ENCODE peak calls at places on chromosome 6, in eight cellular contexts. M is WERI-Rb-1; K is CD4-positive, CD25-positive, alpha-beta regulatory T cell; B is heart right ventricle; Z is A549; G is PC-3; R is breast epithelium; U is tibial nerve. T is an unnamed sample.

GRCh38 chr6:28488916-28489365 is 26.7 kb downstream of the GPX6 start:
- DNase-seq in R (no peak), U (peak), G (peak), M (no peak), K (peak), B (no peak), Z (no peak), T (no peak)

GRCh38 chr6:130932438-130932837 is 105.2 kb downstream of the SMLR1 start:
- DNase-seq in U (no peak), G (no peak), M (no peak), R (no peak), B (no peak), Z (no peak), K (no peak), T (no peak)

GRCh38 chr6:118768904-118769325 is 117.5 kb upstream of the CEP85L start:
- DNase-seq in Z (no peak), U (peak), K (peak), G (peak), R (no peak), B (no peak), M (no peak), T (no peak)

GRCh38 chr6:168990352-168990751 is 263.3 kb downstream of the THBS2 start:
- DNase-seq in K (no peak), G (no peak), Z (no peak), M (no peak), R (no peak), B (no peak), U (no peak), T (no peak)

GRCh38 chr6:39962831-39963230 is 28.6 kb upstream of the MOCS1 start:
- DNase-seq in R (no peak), Z (no peak), M (no peak), B (no peak), G (peak), K (no peak), U (no peak), T (no peak)

GRCh38 chr6:51855310-51856082 is 231.9 kb downstream of the PKHD1 start:
- DNase-seq in B (no peak), K (peak), U (peak), R (no peak), Z (peak), G (peak), M (peak), T (no peak)

GRCh38 chr6:30988209-30988825 is 4.8 kb downstream of the MUC21 start:
- DNase-seq in M (no peak), K (no peak), B (no peak), Z (no peak), G (no peak), R (no peak), U (no peak), T (no peak)

GRCh38 chr6:39294899-39295298 is 19.3 kb downstream of the KCNK17 start:
- DNase-seq in U (no peak), B (no peak), M (no peak), Z (no peak), R (no peak), K (no peak), G (no peak), T (no peak)

GRCh38 chr6:99434702-99435530 is 9.8 kb upstream of the PNISR start:
- DNase-seq in U (no peak), K (peak), Z (peak), G (peak), M (no peak), B (no peak), R (no peak), T (no peak)

GRCh38 chr6:1004885-1005635 is 306.8 kb upstream of the FOXQ1 start:
- DNase-seq in R (no peak), B (no peak), G (peak), Z (no peak), M (no peak), K (no peak), U (no peak), T (no peak)

GRCh38 chr6:82259389-82259788 is 11.8 kb upstream of the IBTK start:
- DNase-seq in R (no peak), U (no peak), K (no peak), G (no peak), M (no peak), B (no peak), Z (no peak), T (no peak)

GRCh38 chr6:167851349-167851952 is 24.7 kb downstream of the AFDN start:
- DNase-seq in K (no peak), U (no peak), R (no peak), G (no peak), B (no peak), Z (no peak), M (no peak), T (no peak)

GRCh38 chr6:168155193-168155592 is 76.2 kb upstream of the FRMD1 start:
- DNase-seq in R (no peak), Z (peak), M (no peak), G (peak), B (no peak), K (no peak), U (no peak), T (no peak)

GRCh38 chr6:150236544-150236943 is 93.7 kb downstream of the PPP1R14C start:
- DNase-seq in G (no peak), R (no peak), Z (no peak), B (no peak), M (no peak), U (no peak), K (no peak), T (no peak)

GRCh38 chr6:137765044-137765443 is 102.0 kb upstream of the TNFAIP3 start:
- DNase-seq in B (no peak), Z (no peak), K (no peak), R (no peak), G (peak), U (no peak), M (no peak), T (no peak)

GRCh38 chr6:41647061-41647511 is 8.8 kb downstream of the MDFI start:
- DNase-seq in M (peak), B (no peak), G (no peak), Z (no peak), K (no peak), U (no peak), R (no peak), T (no peak)

GRCh38 chr6:126039284-126039683 is 52.9 kb downstream of the TRMT11 start:
- DNase-seq in M (no peak), G (peak), R (no peak), B (no peak), Z (no peak), U (no peak), K (no peak), T (no peak)

GRCh38 chr6:23175391-23175790 is 606.0 kb downstream of the HDGFL1 start:
- DNase-seq in R (no peak), Z (no peak), U (no peak), G (no peak), M (no peak), B (no peak), K (no peak), T (no peak)

GRCh38 chr6:20280288-20280621 is 68.0 kb upstream of the MBOAT1 start:
- DNase-seq in M (no peak), B (no peak), Z (no peak), R (no peak), K (no peak), G (no peak), U (no peak), T (no peak)

GRCh38 chr6:144878577-144878976 is 593.4 kb downstream of the UTRN start:
- DNase-seq in Z (no peak), M (no peak), K (no peak), G (no peak), U (no peak), R (no peak), B (no peak), T (no peak)

GRCh38 chr6:2827112-2827511 is 14.6 kb downstream of the SERPINB1 start:
- DNase-seq in K (no peak), U (no peak), R (no peak), M (no peak), Z (no peak), B (no peak), G (no peak), T (no peak)

GRCh38 chr6:167707686-167708500 is 118.8 kb upstream of the AFDN start:
- DNase-seq in Z (no peak), K (no peak), R (no peak), M (no peak), G (no peak), U (no peak), B (no peak), T (no peak)

GRCh38 chr6:99822741-99823512 is 171.1 kb downstream of the MCHR2 start:
- DNase-seq in G (peak), U (no peak), B (peak), R (no peak), M (peak), K (peak), Z (peak), T (no peak)

DNA sequence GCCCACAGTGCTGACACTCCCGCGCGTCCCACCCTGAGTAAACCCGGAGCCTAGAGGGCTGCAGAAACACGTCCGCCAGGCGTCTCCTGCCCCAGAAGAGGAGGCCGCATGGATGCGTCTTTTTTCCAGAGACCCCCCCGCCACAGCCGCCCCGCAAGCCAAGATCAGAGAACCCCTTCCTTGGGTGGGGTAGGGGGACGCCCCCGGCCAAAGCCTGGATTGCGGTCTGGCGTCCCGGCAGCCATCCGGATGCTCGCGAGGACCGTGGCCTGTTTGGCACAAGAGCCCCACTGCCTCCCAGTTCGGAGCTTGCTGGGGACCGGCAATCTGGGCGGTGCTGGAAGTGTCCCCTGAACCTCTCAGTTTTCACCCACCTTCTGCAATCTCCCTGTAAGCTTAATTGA is 960 bp downstream of the FAM162B start:
- DNase-seq in B (no peak), R (no peak), K (no peak), U (no peak), M (no peak), G (no peak), Z (no peak), T (no peak)
- H3K4me3 ChIP-seq in B (peak), R (peak), K (no peak), U (peak), M (peak), G (no peak), Z (no peak), T (peak)

DNA sequence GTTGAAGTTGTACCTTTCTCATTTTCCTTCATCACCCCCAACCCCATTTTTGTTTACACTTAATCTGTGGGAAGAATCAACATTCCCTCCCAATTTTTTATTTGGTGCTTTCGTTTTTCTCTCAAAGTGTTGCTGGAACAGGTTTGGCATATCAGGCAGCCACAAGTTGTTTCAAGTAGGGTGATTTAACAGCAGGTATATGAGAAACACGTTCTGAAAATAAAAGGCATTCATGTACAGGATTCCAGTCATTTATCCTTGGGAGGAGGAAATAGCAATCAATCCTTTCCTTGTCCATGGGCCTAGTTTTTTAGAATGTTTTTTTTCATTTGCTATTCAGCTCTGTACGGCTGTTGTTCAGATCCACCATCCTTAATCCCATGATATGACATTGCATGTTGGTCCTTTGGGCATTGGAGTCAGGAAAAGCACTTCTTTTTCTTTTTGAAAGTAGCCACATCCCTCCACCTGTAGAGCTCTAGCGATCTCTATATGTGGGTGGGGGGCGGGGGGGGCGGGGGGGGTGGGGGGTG is 120.2 kb downstream of the JARID2 start:
- DNase-seq in M (no peak), B (no peak), K (no peak), G (no peak), U (no peak), R (no peak), Z (no peak), T (no peak)
- H3K27ac ChIP-seq in M (no peak), B (no peak), K (no peak), G (peak), U (no peak), R (no peak), Z (no peak), T (no peak)

GRCh38 chr6:42820509-42821340 is 38.9 kb downstream of the BICRAL start:
- DNase-seq in G (no peak), U (peak), K (no peak), Z (no peak), R (no peak), M (no peak), B (peak), T (peak)
- H3K4me3 ChIP-seq in G (no peak), U (no peak), K (no peak), Z (no peak), R (peak), M (no peak), B (peak), T (no peak)

GRCh38 chr6:170024940-170025339 is 265.9 kb downstream of the DLL1 start:
- DNase-seq in R (peak), K (no peak), M (no peak), G (peak), U (peak), B (peak), Z (no peak), T (peak)
- H3K27ac ChIP-seq in R (peak), K (no peak), M (no peak), G (no peak), U (no peak), B (no peak), Z (no peak), T (no peak)

DNA sequence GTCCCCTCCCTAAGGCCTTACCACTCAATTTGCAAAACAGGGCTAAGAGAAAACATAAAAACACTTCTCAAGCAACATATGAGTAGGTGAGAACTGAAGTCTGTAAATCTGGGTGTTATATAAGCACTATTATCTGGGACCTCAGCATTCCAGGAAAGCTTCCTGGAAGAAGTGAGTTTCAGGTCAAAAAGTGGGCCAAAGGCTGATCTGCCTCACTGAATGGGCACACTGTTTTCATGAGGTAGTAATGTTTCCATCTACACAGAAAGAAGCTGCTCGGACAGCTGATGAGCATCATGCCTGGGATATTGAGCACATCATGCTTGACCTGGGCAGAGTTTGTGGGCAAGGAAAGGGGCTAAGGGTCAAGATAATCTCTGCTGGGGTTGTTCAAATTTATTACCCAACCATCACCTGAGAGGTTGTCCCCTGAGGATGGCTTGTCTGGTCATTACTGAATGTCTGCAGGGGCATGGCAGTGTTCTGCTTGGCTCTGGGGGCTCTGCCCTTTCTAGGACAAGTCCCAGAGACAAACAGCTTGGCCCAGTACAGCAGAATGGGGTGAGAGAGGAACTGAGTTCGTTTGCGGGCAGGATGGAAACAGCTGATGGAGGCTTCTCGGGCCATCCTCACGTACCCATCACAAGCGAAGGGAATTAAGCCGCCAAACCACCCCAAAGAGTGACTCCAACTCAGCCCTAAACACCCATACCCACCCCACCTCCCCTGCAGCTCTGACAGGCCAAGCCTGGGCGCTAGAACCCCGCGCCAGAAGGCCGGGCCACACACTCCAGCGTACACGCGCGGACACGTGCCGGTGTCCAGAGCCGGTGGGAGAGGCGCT is 1.2 kb upstream of the SYNJ2 start:
- DNase-seq in M (no peak), B (no peak), K (no peak), G (no peak), R (no peak), Z (no peak), U (no peak), T (peak)
- H3K4me3 ChIP-seq in M (no peak), B (peak), K (peak), G (peak), R (peak), Z (peak), U (no peak), T (peak)

GRCh38 chr6:25278557-25278913 is 639 bp upstream of the CARMIL1 start:
- DNase-seq in M (peak), B (no peak), R (no peak), U (no peak), G (no peak), Z (no peak), K (no peak), T (no peak)
- H3K27ac ChIP-seq in M (no peak), B (peak), R (peak), U (peak), G (peak), Z (peak), K (no peak), T (peak)

GRCh38 chr6:6006428-6007310 is at the start of gene NRN1:
- DNase-seq in G (no peak), M (peak), U (no peak), Z (no peak), B (peak), K (no peak), R (no peak), T (no peak)
- H3K4me3 ChIP-seq in G (peak), M (peak), U (peak), Z (peak), B (peak), K (peak), R (peak), T (peak)

DNA sequence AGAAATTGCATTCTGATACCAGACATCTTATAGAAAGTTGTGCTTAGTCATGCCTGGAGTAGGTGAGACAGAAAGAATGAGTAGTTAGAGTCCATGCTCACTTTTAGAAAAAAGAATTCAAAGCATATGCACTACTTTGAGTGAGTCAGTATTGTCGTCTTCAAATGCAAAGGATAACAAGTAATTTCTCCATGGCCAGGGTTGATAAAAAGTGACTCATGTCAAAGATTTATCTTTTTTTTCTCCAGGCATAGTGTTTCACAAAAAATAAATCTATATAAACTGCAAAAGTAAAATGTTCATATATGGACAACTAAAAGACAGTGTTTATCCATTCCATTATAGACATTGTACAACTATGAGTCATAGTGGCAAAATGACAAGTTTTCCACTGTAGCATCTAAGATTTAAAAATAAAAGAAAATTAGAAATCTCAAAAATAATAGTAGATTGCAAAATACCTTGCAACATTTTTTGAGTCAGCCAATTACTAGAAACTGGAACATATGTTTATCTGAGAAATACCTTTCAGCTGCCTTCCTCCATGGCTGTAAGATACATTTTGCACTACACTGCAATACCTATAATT is 329.6 kb downstream of the GRIK2 start:
- DNase-seq in R (no peak), G (peak), B (no peak), M (no peak), K (no peak), Z (no peak), U (no peak), T (no peak)
- H3K27ac ChIP-seq in R (no peak), G (peak), B (no peak), M (no peak), K (no peak), Z (peak), U (no peak), T (no peak)

T was measured in ascending aorta.